ENCODE peak calls at places on chromosomes 2 and 18, in seven cellular contexts. I is GM23338, U is hepatocyte, L is RWPE1, Q is psoas muscle, D is Panc1, F is left ventricle myocardium inferior. W is an unnamed sample.

GRCh38 chr2:17853799-17854198 is 24.7 kb upstream of the KCNS3 start:
- DNase-seq in D (no peak), Q (no peak), L (no peak), F (no peak), U (no peak), I (peak; percentile 43), W (no peak)

GRCh38 chr2:113979172-113980128 is 89.6 kb downstream of the ACTR3 start:
- DNase-seq in L (no peak), F (no peak), D (peak; percentile 24), U (no peak), I (peak; percentile 70), Q (no peak), W (no peak)

GRCh38 chr2:233210843-233211600 is 40.5 kb upstream of the ATG16L1 start:
- DNase-seq in L (peak; percentile 88), Q (peak; percentile 84), U (peak; percentile 65), F (peak; percentile 75), D (peak; percentile 18), I (no peak), W (peak; percentile 47)

GRCh38 chr2:44324971-44325426 is 36.3 kb downstream of the PREPL start:
- DNase-seq in L (no peak), U (no peak), F (peak; percentile 25), D (no peak), I (no peak), Q (no peak), W (no peak)

GRCh38 chr2:8754056-8754790 is 72.4 kb downstream of the ID2 start:
- DNase-seq in Q (no peak), L (no peak), D (no peak), U (no peak), I (no peak), F (no peak), W (no peak)

GRCh38 chr2:11692966-11693521 is 23.0 kb upstream of the NTSR2 start:
- DNase-seq in L (peak; percentile 82), U (peak; percentile 92), Q (peak; percentile 69), D (no peak), I (peak; percentile 92), F (no peak), W (no peak)

GRCh38 chr18:75467396-75467795 is 39.9 kb upstream of the SMIM21 start:
- DNase-seq in L (no peak), U (no peak), Q (no peak), F (no peak), D (no peak), I (no peak), W (no peak)

GRCh38 chr18:5309888-5310470 is 14.5 kb upstream of the ZBTB14 start:
- DNase-seq in F (no peak), I (no peak), U (no peak), Q (no peak), L (no peak), D (no peak), W (no peak)

GRCh38 chr2:178233428-178233827 is 39.1 kb downstream of the OSBPL6 start:
- DNase-seq in I (no peak), D (no peak), U (no peak), Q (no peak), L (peak; percentile 59), F (no peak), W (no peak)

GRCh38 chr18:46408334-46408987 is 248.6 kb downstream of the LOXHD1 start:
- DNase-seq in D (no peak), U (no peak), L (no peak), F (no peak), I (peak; percentile 82), Q (no peak), W (no peak)

GRCh38 chr2:48601349-48601748 is 16.3 kb upstream of the GTF2A1L start:
- DNase-seq in I (peak; percentile 79), F (no peak), Q (no peak), D (no peak), L (peak; percentile 13), U (peak; percentile 59), W (no peak)
- TF ChIP-seq CTCF in I (peak; percentile 77), F (peak; percentile 56), Q (no peak), D (peak; percentile 78), L (no peak), U (peak; percentile 55), W (peak; percentile 44)

GRCh38 chr2:30611572-30611971 is 164.5 kb downstream of the LCLAT1 start:
- DNase-seq in Q (no peak), U (peak; percentile 12), L (no peak), I (no peak), F (no peak), D (no peak), W (no peak)
- H3K27ac ChIP-seq in Q (no peak overlapping the region), U (peak overlapping the region; percentile 34), L (no peak overlapping the region), I (no peak overlapping the region), F (peak overlapping the region; percentile 67), D (no peak overlapping the region), W (no peak overlapping the region)

DNA sequence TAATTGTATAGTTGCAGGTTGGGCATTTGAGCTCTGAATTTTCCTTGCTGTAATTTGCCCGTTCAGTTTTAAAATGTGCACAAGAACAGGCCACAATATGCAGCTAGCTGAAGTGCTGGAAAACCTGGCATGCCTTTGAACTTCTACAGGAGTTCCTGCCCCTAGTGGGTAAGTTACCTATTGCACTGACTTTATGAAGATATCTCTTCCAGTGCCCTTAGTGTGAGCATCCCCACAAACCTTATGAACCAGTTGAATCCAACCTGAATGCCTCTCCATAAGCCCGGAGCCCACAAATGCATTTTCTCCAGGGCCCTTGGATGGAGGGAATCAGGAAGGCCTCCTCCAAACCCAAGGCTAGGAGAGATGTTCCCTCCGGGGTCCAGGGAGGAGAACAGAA is 106.8 kb downstream of the XRCC5 start:
- DNase-seq in U (peak; percentile 49), F (no peak), L (peak; percentile 17), Q (no peak), D (no peak), I (peak; percentile 82), W (no peak)
- TF ChIP-seq CTCF in U (peak; percentile 38), F (peak; percentile 30), L (no peak), Q (no peak), D (peak; percentile 64), I (peak; percentile 61), W (peak; percentile 31)

GRCh38 chr2:207337234-207338219 is 171.8 kb upstream of the KLF7 start:
- DNase-seq in U (peak; percentile 36), L (peak; percentile 93), F (no peak), I (no peak), D (no peak), Q (no peak), W (no peak)

GRCh38 chr2:207332473-207333212 is 166.9 kb upstream of the KLF7 start:
- DNase-seq in Q (no peak), D (no peak), U (no peak), L (no peak), I (no peak), F (no peak), W (no peak)

GRCh38 chr2:207334309-207334630 is 168.5 kb upstream of the KLF7 start:
- DNase-seq in D (no peak), I (no peak), L (no peak), U (no peak), Q (no peak), F (no peak), W (no peak)

GRCh38 chr2:207333599-207334308 is 168.0 kb upstream of the KLF7 start:
- DNase-seq in L (no peak), D (no peak), I (no peak), F (no peak), U (no peak), Q (no peak), W (no peak)

GRCh38 chr2:207334631-207335371 is 169.1 kb upstream of the KLF7 start:
- DNase-seq in L (peak; percentile 94), I (peak; percentile 93), Q (peak; percentile 72), F (peak; percentile 53), U (peak; percentile 68), D (peak; percentile 47), W (no peak)
- H3K27ac ChIP-seq in L (peak overlapping the region; percentile 99), I (peak overlapping the region; percentile 89), Q (peak overlapping the region; percentile 44), F (peak overlapping the region; percentile 93), U (peak overlapping the region; percentile 86), D (peak overlapping the region; percentile 81), W (peak overlapping the region; percentile 39)

DNA sequence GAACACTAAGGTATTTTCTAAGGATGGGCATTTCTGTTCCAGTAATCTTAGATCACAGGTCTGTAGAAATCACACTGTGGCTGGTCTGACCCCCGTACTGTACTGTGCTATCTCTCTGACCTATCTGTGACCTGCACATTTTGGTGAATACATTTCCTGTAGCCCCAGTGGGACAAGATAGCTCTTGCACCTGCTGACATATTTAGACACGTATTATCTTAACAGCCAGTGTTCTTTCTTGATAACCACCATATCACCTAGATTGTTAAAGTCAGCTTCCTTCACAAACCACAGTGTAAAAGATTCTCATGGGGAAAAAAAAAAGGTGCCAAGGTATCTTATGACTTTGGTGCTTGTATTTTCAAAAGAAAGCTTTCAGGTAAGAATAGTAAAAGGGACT is 39.8 kb upstream of the TMEM247 start:
- DNase-seq in F (no peak), Q (no peak), L (no peak), U (no peak), D (no peak), I (no peak), W (no peak)
- TF ChIP-seq CTCF in F (no peak), Q (no peak), L (no peak), U (no peak), D (no peak), I (no peak), W (no peak)

DNA sequence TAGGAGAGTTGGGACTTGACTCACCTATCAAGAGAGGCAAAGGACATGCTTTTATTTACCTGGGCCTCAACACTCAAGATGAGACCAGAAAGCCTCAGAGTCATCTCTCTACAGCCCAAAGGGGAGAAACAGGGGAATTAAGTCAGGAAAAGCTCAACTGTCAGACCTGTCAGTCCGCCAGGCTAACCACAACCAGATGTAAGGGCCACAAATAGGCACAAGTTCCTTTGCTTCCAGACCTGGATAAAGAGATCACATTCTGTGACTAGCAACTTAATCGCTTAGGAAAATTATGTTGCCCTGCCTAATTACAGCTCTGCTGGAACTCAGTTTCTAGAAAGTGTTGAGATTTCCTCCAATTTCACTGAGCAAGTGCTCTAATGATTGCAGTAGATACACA is 67.9 kb downstream of the ANKRD44 start:
- DNase-seq in L (no peak), Q (no peak), U (no peak), D (no peak), I (no peak), F (no peak), W (no peak)
- H3K27ac ChIP-seq in L (no peak overlapping the region), Q (no peak overlapping the region), U (no peak overlapping the region), D (no peak overlapping the region), I (no peak overlapping the region), F (no peak overlapping the region), W (no peak overlapping the region)

DNA sequence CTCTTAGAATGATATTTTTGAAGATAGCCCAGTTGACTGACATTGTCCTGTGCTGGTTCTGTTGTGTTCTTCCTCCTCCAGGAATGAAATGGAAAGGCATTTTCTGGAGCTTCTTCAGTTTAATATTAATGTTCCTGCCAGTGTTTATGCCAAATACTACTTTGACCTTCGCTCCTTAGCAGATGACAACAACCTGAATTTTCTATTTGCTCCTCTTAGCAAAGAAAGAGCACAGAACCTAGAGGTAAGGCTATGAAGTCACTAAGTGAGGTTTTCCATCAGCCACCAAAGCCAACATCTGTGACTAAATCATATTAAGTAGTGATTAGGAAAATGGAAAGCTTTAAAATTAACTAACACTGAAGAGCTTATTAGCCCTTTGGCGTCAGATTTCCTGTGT is 18.8 kb downstream of the FZD5 start:
- DNase-seq in I (no peak), Q (no peak), F (no peak), U (no peak), L (no peak), D (no peak), W (no peak)
- TF ChIP-seq CTCF in I (no peak), Q (no peak), F (no peak), U (no peak), L (no peak), D (no peak), W (no peak)